ENCODE peak calls at places on chromosome 5, in five cellular contexts. One of them, this sample, is unnamed.

GRCh38 chr5:163460562-163461176 is at the start of gene HMMR:
- DNase-seq in GM23248: peak; percentile 59
- DNase-seq in iris pigment epithelial cell: peak; percentile 55
- DNase-seq in EL: peak; percentile 40
- DNase-seq in fibroblast of lung: peak; percentile 33
- DNase-seq in this sample: no peak

GRCh38 chr5:75469017-75469416 is 42.4 kb downstream of the CERT1 start:
- DNase-seq in fibroblast of lung: peak; percentile 8
- DNase-seq in EL: no peak
- DNase-seq in iris pigment epithelial cell: no peak
- DNase-seq in GM23248: no peak
- DNase-seq in this sample: no peak

GRCh38 chr5:143641549-143641955 is 170.4 kb upstream of the HMHB1 start:
- DNase-seq in iris pigment epithelial cell: peak; percentile 86
- DNase-seq in GM23248: no peak
- DNase-seq in fibroblast of lung: peak; percentile 79
- DNase-seq in EL: peak; percentile 33
- DNase-seq in this sample: no peak

GRCh38 chr5:178364326-178364675 is 131.7 kb upstream of the PHYKPL start:
- DNase-seq in fibroblast of lung: no peak
- DNase-seq in GM23248: no peak
- DNase-seq in EL: no peak
- DNase-seq in iris pigment epithelial cell: no peak
- DNase-seq in this sample: no peak

GRCh38 chr5:131999991-132000490 is 11.4 kb downstream of the ACSL6 start:
- DNase-seq in fibroblast of lung: no peak
- DNase-seq in iris pigment epithelial cell: no peak
- DNase-seq in GM23248: no peak
- DNase-seq in EL: no peak
- DNase-seq in this sample: no peak

GRCh38 chr5:96716716-96717115 is 54.5 kb downstream of the CAST start:
- DNase-seq in iris pigment epithelial cell: no peak
- DNase-seq in GM23248: no peak
- DNase-seq in fibroblast of lung: no peak
- DNase-seq in EL: no peak
- DNase-seq in this sample: no peak

GRCh38 chr5:181052928-181053759 is 13.1 kb downstream of the BTNL9 start:
- DNase-seq in fibroblast of lung: no peak
- DNase-seq in GM23248: peak; percentile 21
- DNase-seq in EL: no peak
- DNase-seq in iris pigment epithelial cell: no peak
- DNase-seq in this sample: peak; percentile 60

GRCh38 chr5:142007237-142007544 is 5.6 kb downstream of the GNPDA1 start:
- DNase-seq in iris pigment epithelial cell: no peak
- DNase-seq in GM23248: no peak
- DNase-seq in fibroblast of lung: no peak
- DNase-seq in EL: no peak
- DNase-seq in this sample: no peak

GRCh38 chr5:59768204-59769040 is 125.1 kb downstream of the PDE4D start:
- DNase-seq in EL: peak; percentile 75
- DNase-seq in fibroblast of lung: peak; percentile 83
- DNase-seq in GM23248: peak; percentile 70
- DNase-seq in iris pigment epithelial cell: peak; percentile 92
- DNase-seq in this sample: peak; percentile 86

GRCh38 chr5:73768-74502 is 18.0 kb upstream of the PLEKHG4B start:
- DNase-seq in fibroblast of lung: no peak
- DNase-seq in EL: no peak
- DNase-seq in iris pigment epithelial cell: no peak
- DNase-seq in GM23248: no peak
- DNase-seq in this sample: no peak

GRCh38 chr5:125179617-125180016 is 433.2 kb upstream of the ZNF608 start:
- DNase-seq in iris pigment epithelial cell: no peak
- DNase-seq in EL: no peak
- DNase-seq in fibroblast of lung: no peak
- DNase-seq in GM23248: no peak
- DNase-seq in this sample: no peak

GRCh38 chr5:4942831-4943178 is 197.3 kb upstream of the ADAMTS16 start:
- DNase-seq in GM23248: no peak
- DNase-seq in fibroblast of lung: no peak
- DNase-seq in iris pigment epithelial cell: no peak
- DNase-seq in EL: no peak
- DNase-seq in this sample: no peak

GRCh38 chr5:33824516-33825195 is 67.1 kb downstream of the ADAMTS12 start:
- DNase-seq in iris pigment epithelial cell: peak; percentile 83
- DNase-seq in fibroblast of lung: peak; percentile 89
- DNase-seq in EL: peak; percentile 83
- DNase-seq in GM23248: peak; percentile 84
- DNase-seq in this sample: peak; percentile 25

GRCh38 chr5:133317558-133317957 is 265.7 kb downstream of the HSPA4 start:
- DNase-seq in fibroblast of lung: no peak
- DNase-seq in EL: no peak
- DNase-seq in GM23248: peak; percentile 17
- DNase-seq in iris pigment epithelial cell: no peak
- DNase-seq in this sample: no peak

GRCh38 chr5:149002761-149003689 is 59.8 kb downstream of the SH3TC2 start:
- DNase-seq in iris pigment epithelial cell: peak; percentile 69
- DNase-seq in EL: peak; percentile 82
- DNase-seq in fibroblast of lung: peak; percentile 46
- DNase-seq in GM23248: peak; percentile 78
- DNase-seq in this sample: peak; percentile 63

GRCh38 chr5:151200913-151201445 is 22.9 kb downstream of the CCDC69 start:
- DNase-seq in GM23248: no peak
- DNase-seq in EL: no peak
- DNase-seq in fibroblast of lung: no peak
- DNase-seq in iris pigment epithelial cell: no peak
- DNase-seq in this sample: no peak

GRCh38 chr5:78829811-78830499 is 155.2 kb downstream of the ARSB start:
- DNase-seq in EL: no peak
- DNase-seq in fibroblast of lung: peak; percentile 80
- DNase-seq in iris pigment epithelial cell: no peak
- DNase-seq in GM23248: no peak
- DNase-seq in this sample: no peak

GRCh38 chr5:52709171-52709925 is 78.4 kb upstream of the ITGA1 start:
- DNase-seq in GM23248: peak; percentile 56
- DNase-seq in EL: peak; percentile 62
- DNase-seq in fibroblast of lung: no peak
- DNase-seq in iris pigment epithelial cell: peak; percentile 95
- DNase-seq in this sample: peak; percentile 49

GRCh38 chr5:111058064-111058463 is 13.4 kb upstream of the TSLP start:
- DNase-seq in iris pigment epithelial cell: no peak
- DNase-seq in GM23248: no peak
- DNase-seq in EL: no peak
- DNase-seq in fibroblast of lung: no peak
- DNase-seq in this sample: no peak

GRCh38 chr5:181204561-181205401 is at the start of gene TRIM7:
- DNase-seq in EL: peak; percentile 67
- DNase-seq in iris pigment epithelial cell: no peak
- DNase-seq in GM23248: peak; percentile 70
- DNase-seq in fibroblast of lung: peak; percentile 34
- DNase-seq in this sample: peak; percentile 71

GRCh38 chr5:79552984-79553383 is 39.0 kb upstream of the HOMER1 start:
- DNase-seq in fibroblast of lung: peak; percentile 82
- DNase-seq in EL: peak; percentile 51
- DNase-seq in iris pigment epithelial cell: peak; percentile 49
- DNase-seq in GM23248: peak; percentile 54
- DNase-seq in this sample: no peak

GRCh38 chr5:97044057-97044456 is 98.4 kb downstream of the LIX1 start:
- DNase-seq in EL: peak; percentile 23
- DNase-seq in GM23248: peak; percentile 47
- DNase-seq in iris pigment epithelial cell: peak; percentile 31
- DNase-seq in fibroblast of lung: peak; percentile 9
- DNase-seq in this sample: peak; percentile 50

GRCh38 chr5:115363879-115364278 is 67.4 kb upstream of the CCDC112 start:
- DNase-seq in iris pigment epithelial cell: no peak
- DNase-seq in GM23248: no peak
- DNase-seq in EL: no peak
- DNase-seq in fibroblast of lung: no peak
- DNase-seq in this sample: no peak

GRCh38 chr5:91224459-91224858 is 158.7 kb downstream of the ARRDC3 start:
- DNase-seq in iris pigment epithelial cell: peak; percentile 74
- DNase-seq in GM23248: peak; percentile 49
- DNase-seq in fibroblast of lung: no peak
- DNase-seq in EL: peak; percentile 57
- DNase-seq in this sample: no peak

GRCh38 chr5:3377831-3378230 is 217.8 kb upstream of the IRX1 start:
- DNase-seq in fibroblast of lung: no peak
- DNase-seq in GM23248: no peak
- DNase-seq in iris pigment epithelial cell: no peak
- DNase-seq in EL: no peak
- DNase-seq in this sample: no peak

GRCh38 chr5:151757233-151758140 is 944 bp downstream of the ATOX1 start:
- DNase-seq in EL: no peak
- DNase-seq in iris pigment epithelial cell: no peak
- DNase-seq in fibroblast of lung: no peak
- DNase-seq in GM23248: peak; percentile 61
- DNase-seq in this sample: no peak

GRCh38 chr5:78295035-78295961 is 800 bp upstream of the AP3B1 start:
- DNase-seq in GM23248: peak; percentile 62
- DNase-seq in fibroblast of lung: no peak
- DNase-seq in iris pigment epithelial cell: peak; percentile 6
- DNase-seq in EL: peak; percentile 47
- DNase-seq in this sample: peak; percentile 26

GRCh38 chr5:116130471-116130870 is 45.6 kb downstream of the COMMD10 start:
- DNase-seq in iris pigment epithelial cell: peak; percentile 68
- DNase-seq in GM23248: peak; percentile 71
- DNase-seq in fibroblast of lung: peak; percentile 11
- DNase-seq in EL: peak; percentile 74
- DNase-seq in this sample: peak; percentile 9